ENCODE peak calls at places on chromosomes 4 and X, in ten cellular contexts. One of them, this sample, is unnamed.

GRCh38 chr4:8616831-8617230 is 24.3 kb downstream of the CPZ start:
- DNase-seq in stimulated activated CD4-positive, alpha-beta T cell treated with anti-CD3 and anti-CD28 coated beads, Interleukin-2, amount 100 ng/mL, for 48 hours: no peak
- DNase-seq in endothelial cell: no peak
- DNase-seq in fibroblast of the aortic adventitia: no peak
- DNase-seq in GDM1: no peak
- DNase-seq in HT1080: no peak
- DNase-seq in hypothalamus: no peak
- DNase-seq in NCI-H345: no peak
- DNase-seq in HCT116: no peak
- DNase-seq in anterior cingulate cortex: no peak
- DNase-seq in this sample: no peak

GRCh38 chr4:41077628-41078027 is 136.7 kb downstream of the APBB2 start:
- DNase-seq in hypothalamus: no peak
- DNase-seq in NCI-H345: no peak
- DNase-seq in HT1080: no peak
- DNase-seq in HCT116: no peak
- DNase-seq in stimulated activated CD4-positive, alpha-beta T cell treated with anti-CD3 and anti-CD28 coated beads, Interleukin-2, amount 100 ng/mL, for 48 hours: no peak
- DNase-seq in GDM1: no peak
- DNase-seq in endothelial cell: no peak
- DNase-seq in fibroblast of the aortic adventitia: no peak
- DNase-seq in anterior cingulate cortex: no peak
- DNase-seq in this sample: no peak

GRCh38 chrX:16589211-16589610 is 60.7 kb upstream of the S100G start:
- DNase-seq in endothelial cell: no peak
- DNase-seq in stimulated activated CD4-positive, alpha-beta T cell treated with anti-CD3 and anti-CD28 coated beads, Interleukin-2, amount 100 ng/mL, for 48 hours: no peak
- DNase-seq in fibroblast of the aortic adventitia: peak; percentile 65
- DNase-seq in hypothalamus: no peak
- DNase-seq in GDM1: no peak
- DNase-seq in anterior cingulate cortex: no peak
- DNase-seq in HT1080: peak; percentile 80
- DNase-seq in NCI-H345: no peak
- DNase-seq in HCT116: no peak
- DNase-seq in this sample: no peak

GRCh38 chr4:17911608-17912007 is 100.8 kb downstream of the NCAPG start:
- DNase-seq in endothelial cell: no peak
- DNase-seq in stimulated activated CD4-positive, alpha-beta T cell treated with anti-CD3 and anti-CD28 coated beads, Interleukin-2, amount 100 ng/mL, for 48 hours: no peak
- DNase-seq in anterior cingulate cortex: no peak
- DNase-seq in fibroblast of the aortic adventitia: no peak
- DNase-seq in GDM1: no peak
- DNase-seq in HCT116: no peak
- DNase-seq in hypothalamus: no peak
- DNase-seq in NCI-H345: no peak
- DNase-seq in HT1080: no peak
- DNase-seq in this sample: no peak

GRCh38 chrX:134626434-134626833 is 31.8 kb downstream of the PLAC1 start:
- DNase-seq in endothelial cell: no peak
- DNase-seq in fibroblast of the aortic adventitia: peak; percentile 59
- DNase-seq in HT1080: no peak
- DNase-seq in HCT116: no peak
- DNase-seq in stimulated activated CD4-positive, alpha-beta T cell treated with anti-CD3 and anti-CD28 coated beads, Interleukin-2, amount 100 ng/mL, for 48 hours: no peak
- DNase-seq in hypothalamus: no peak
- DNase-seq in NCI-H345: no peak
- DNase-seq in anterior cingulate cortex: no peak
- DNase-seq in GDM1: no peak
- DNase-seq in this sample: no peak

GRCh38 chr4:78691971-78692814 is 84.0 kb upstream of the BMP2K start:
- DNase-seq in hypothalamus: no peak
- DNase-seq in stimulated activated CD4-positive, alpha-beta T cell treated with anti-CD3 and anti-CD28 coated beads, Interleukin-2, amount 100 ng/mL, for 48 hours: no peak
- DNase-seq in endothelial cell: no peak
- DNase-seq in GDM1: peak; percentile 75
- DNase-seq in HCT116: no peak
- DNase-seq in NCI-H345: no peak
- DNase-seq in anterior cingulate cortex: no peak
- DNase-seq in fibroblast of the aortic adventitia: peak; percentile 16
- DNase-seq in HT1080: no peak
- DNase-seq in this sample: peak; percentile 41

GRCh38 chr4:151048913-151049312 is 33.8 kb upstream of the LRBA start:
- DNase-seq in stimulated activated CD4-positive, alpha-beta T cell treated with anti-CD3 and anti-CD28 coated beads, Interleukin-2, amount 100 ng/mL, for 48 hours: no peak
- DNase-seq in hypothalamus: no peak
- DNase-seq in anterior cingulate cortex: no peak
- DNase-seq in endothelial cell: no peak
- DNase-seq in NCI-H345: no peak
- DNase-seq in HT1080: no peak
- DNase-seq in GDM1: no peak
- DNase-seq in fibroblast of the aortic adventitia: no peak
- DNase-seq in HCT116: no peak
- DNase-seq in this sample: no peak

GRCh38 chr4:8199594-8200301 is 658 bp downstream of the SH3TC1 start:
- DNase-seq in hypothalamus: no peak
- DNase-seq in fibroblast of the aortic adventitia: no peak
- DNase-seq in stimulated activated CD4-positive, alpha-beta T cell treated with anti-CD3 and anti-CD28 coated beads, Interleukin-2, amount 100 ng/mL, for 48 hours: peak; percentile 16
- DNase-seq in endothelial cell: no peak
- DNase-seq in GDM1: no peak
- DNase-seq in anterior cingulate cortex: no peak
- DNase-seq in HT1080: no peak
- DNase-seq in HCT116: no peak
- DNase-seq in NCI-H345: no peak
- DNase-seq in this sample: peak; percentile 57

GRCh38 chr4:87007345-87008181 is 72.8 kb downstream of the AFF1 start:
- DNase-seq in HT1080: peak; percentile 23
- DNase-seq in anterior cingulate cortex: peak; percentile 46
- DNase-seq in hypothalamus: peak; percentile 33
- DNase-seq in endothelial cell: peak; percentile 50
- DNase-seq in HCT116: no peak
- DNase-seq in NCI-H345: peak; percentile 31
- DNase-seq in GDM1: peak; percentile 4
- DNase-seq in fibroblast of the aortic adventitia: peak; percentile 63
- DNase-seq in stimulated activated CD4-positive, alpha-beta T cell treated with anti-CD3 and anti-CD28 coated beads, Interleukin-2, amount 100 ng/mL, for 48 hours: peak; percentile 37
- DNase-seq in this sample: peak; percentile 31

GRCh38 chr4:123892368-123892961 is 495.9 kb downstream of the SPRY1 start:
- DNase-seq in stimulated activated CD4-positive, alpha-beta T cell treated with anti-CD3 and anti-CD28 coated beads, Interleukin-2, amount 100 ng/mL, for 48 hours: no peak
- DNase-seq in endothelial cell: no peak
- DNase-seq in GDM1: no peak
- DNase-seq in hypothalamus: no peak
- DNase-seq in anterior cingulate cortex: no peak
- DNase-seq in HT1080: no peak
- DNase-seq in NCI-H345: no peak
- DNase-seq in HCT116: no peak
- DNase-seq in fibroblast of the aortic adventitia: no peak
- DNase-seq in this sample: no peak

GRCh38 chr4:127624176-127624575 is 8.6 kb upstream of the INTU start:
- DNase-seq in fibroblast of the aortic adventitia: no peak
- DNase-seq in stimulated activated CD4-positive, alpha-beta T cell treated with anti-CD3 and anti-CD28 coated beads, Interleukin-2, amount 100 ng/mL, for 48 hours: no peak
- DNase-seq in HCT116: no peak
- DNase-seq in NCI-H345: peak; percentile 1
- DNase-seq in anterior cingulate cortex: no peak
- DNase-seq in endothelial cell: no peak
- DNase-seq in hypothalamus: no peak
- DNase-seq in HT1080: no peak
- DNase-seq in GDM1: no peak
- DNase-seq in this sample: no peak

GRCh38 chr4:14524236-14524635 is 478.0 kb upstream of the CPEB2 start:
- DNase-seq in fibroblast of the aortic adventitia: no peak
- DNase-seq in GDM1: no peak
- DNase-seq in anterior cingulate cortex: no peak
- DNase-seq in HCT116: no peak
- DNase-seq in stimulated activated CD4-positive, alpha-beta T cell treated with anti-CD3 and anti-CD28 coated beads, Interleukin-2, amount 100 ng/mL, for 48 hours: no peak
- DNase-seq in endothelial cell: no peak
- DNase-seq in hypothalamus: no peak
- DNase-seq in HT1080: no peak
- DNase-seq in NCI-H345: no peak
- DNase-seq in this sample: no peak

GRCh38 chr4:105978684-105979296 is 83.5 kb downstream of the NPNT start:
- DNase-seq in anterior cingulate cortex: no peak
- DNase-seq in GDM1: no peak
- DNase-seq in stimulated activated CD4-positive, alpha-beta T cell treated with anti-CD3 and anti-CD28 coated beads, Interleukin-2, amount 100 ng/mL, for 48 hours: no peak
- DNase-seq in NCI-H345: no peak
- DNase-seq in fibroblast of the aortic adventitia: peak; percentile 94
- DNase-seq in hypothalamus: no peak
- DNase-seq in HCT116: no peak
- DNase-seq in HT1080: peak; percentile 73
- DNase-seq in endothelial cell: no peak
- DNase-seq in this sample: no peak

GRCh38 chrX:78619829-78620228 is 39.3 kb downstream of the RTL3 start:
- DNase-seq in endothelial cell: no peak
- DNase-seq in GDM1: no peak
- DNase-seq in HT1080: peak; percentile 23
- DNase-seq in stimulated activated CD4-positive, alpha-beta T cell treated with anti-CD3 and anti-CD28 coated beads, Interleukin-2, amount 100 ng/mL, for 48 hours: no peak
- DNase-seq in anterior cingulate cortex: no peak
- DNase-seq in hypothalamus: no peak
- DNase-seq in NCI-H345: no peak
- DNase-seq in fibroblast of the aortic adventitia: peak; percentile 61
- DNase-seq in HCT116: no peak
- DNase-seq in this sample: no peak

GRCh38 chrX:132758778-132759177 is 199.7 kb downstream of the HS6ST2 start:
- DNase-seq in GDM1: no peak
- DNase-seq in NCI-H345: no peak
- DNase-seq in hypothalamus: no peak
- DNase-seq in anterior cingulate cortex: no peak
- DNase-seq in endothelial cell: no peak
- DNase-seq in stimulated activated CD4-positive, alpha-beta T cell treated with anti-CD3 and anti-CD28 coated beads, Interleukin-2, amount 100 ng/mL, for 48 hours: no peak
- DNase-seq in fibroblast of the aortic adventitia: no peak
- DNase-seq in HT1080: no peak
- DNase-seq in HCT116: no peak
- DNase-seq in this sample: no peak

GRCh38 chr4:55251352-55251751 is 94.7 kb upstream of the SRD5A3 start:
- DNase-seq in anterior cingulate cortex: no peak
- DNase-seq in NCI-H345: no peak
- DNase-seq in stimulated activated CD4-positive, alpha-beta T cell treated with anti-CD3 and anti-CD28 coated beads, Interleukin-2, amount 100 ng/mL, for 48 hours: no peak
- DNase-seq in GDM1: no peak
- DNase-seq in fibroblast of the aortic adventitia: peak; percentile 65
- DNase-seq in HT1080: no peak
- DNase-seq in hypothalamus: no peak
- DNase-seq in endothelial cell: no peak
- DNase-seq in HCT116: no peak
- DNase-seq in this sample: no peak

GRCh38 chr4:177632481-177632880 is 190.2 kb upstream of the AGA start:
- DNase-seq in stimulated activated CD4-positive, alpha-beta T cell treated with anti-CD3 and anti-CD28 coated beads, Interleukin-2, amount 100 ng/mL, for 48 hours: no peak
- DNase-seq in GDM1: no peak
- DNase-seq in NCI-H345: no peak
- DNase-seq in fibroblast of the aortic adventitia: peak; percentile 0
- DNase-seq in anterior cingulate cortex: no peak
- DNase-seq in HT1080: peak; percentile 41
- DNase-seq in HCT116: no peak
- DNase-seq in endothelial cell: no peak
- DNase-seq in hypothalamus: no peak
- DNase-seq in this sample: no peak

GRCh38 chr4:184384810-184385557 is 89.4 kb downstream of the IRF2 start:
- DNase-seq in NCI-H345: no peak
- DNase-seq in endothelial cell: no peak
- DNase-seq in anterior cingulate cortex: no peak
- DNase-seq in GDM1: no peak
- DNase-seq in fibroblast of the aortic adventitia: no peak
- DNase-seq in stimulated activated CD4-positive, alpha-beta T cell treated with anti-CD3 and anti-CD28 coated beads, Interleukin-2, amount 100 ng/mL, for 48 hours: no peak
- DNase-seq in HCT116: no peak
- DNase-seq in hypothalamus: no peak
- DNase-seq in HT1080: no peak
- DNase-seq in this sample: no peak

GRCh38 chrX:81021478-81021877 is 180.2 kb downstream of the HMGN5 start:
- DNase-seq in NCI-H345: no peak
- DNase-seq in HT1080: no peak
- DNase-seq in anterior cingulate cortex: no peak
- DNase-seq in GDM1: no peak
- DNase-seq in HCT116: no peak
- DNase-seq in stimulated activated CD4-positive, alpha-beta T cell treated with anti-CD3 and anti-CD28 coated beads, Interleukin-2, amount 100 ng/mL, for 48 hours: no peak
- DNase-seq in endothelial cell: no peak
- DNase-seq in fibroblast of the aortic adventitia: no peak
- DNase-seq in hypothalamus: no peak
- DNase-seq in this sample: no peak

GRCh38 chrX:153971632-153972367 is at the start of gene HCFC1:
- DNase-seq in HCT116: peak; percentile 69
- DNase-seq in stimulated activated CD4-positive, alpha-beta T cell treated with anti-CD3 and anti-CD28 coated beads, Interleukin-2, amount 100 ng/mL, for 48 hours: peak; percentile 84
- DNase-seq in anterior cingulate cortex: peak; percentile 96
- DNase-seq in NCI-H345: peak; percentile 92
- DNase-seq in HT1080: peak; percentile 91
- DNase-seq in fibroblast of the aortic adventitia: peak; percentile 89
- DNase-seq in hypothalamus: peak; percentile 80
- DNase-seq in endothelial cell: peak; percentile 77
- DNase-seq in GDM1: peak; percentile 92
- DNase-seq in this sample: peak; percentile 93

GRCh38 chrX:112766774-112767173 is 73.9 kb downstream of the AMOT start:
- DNase-seq in GDM1: no peak
- DNase-seq in anterior cingulate cortex: no peak
- DNase-seq in HCT116: no peak
- DNase-seq in HT1080: no peak
- DNase-seq in hypothalamus: no peak
- DNase-seq in NCI-H345: no peak
- DNase-seq in stimulated activated CD4-positive, alpha-beta T cell treated with anti-CD3 and anti-CD28 coated beads, Interleukin-2, amount 100 ng/mL, for 48 hours: no peak
- DNase-seq in fibroblast of the aortic adventitia: no peak
- DNase-seq in endothelial cell: no peak
- DNase-seq in this sample: no peak

GRCh38 chrX:148741441-148741840 is 241.0 kb downstream of the AFF2 start:
- DNase-seq in NCI-H345: no peak
- DNase-seq in anterior cingulate cortex: no peak
- DNase-seq in stimulated activated CD4-positive, alpha-beta T cell treated with anti-CD3 and anti-CD28 coated beads, Interleukin-2, amount 100 ng/mL, for 48 hours: no peak
- DNase-seq in HCT116: no peak
- DNase-seq in GDM1: no peak
- DNase-seq in HT1080: no peak
- DNase-seq in endothelial cell: peak; percentile 2
- DNase-seq in fibroblast of the aortic adventitia: peak; percentile 25
- DNase-seq in hypothalamus: peak; percentile 6
- DNase-seq in this sample: no peak

GRCh38 chr4:102725229-102725628 is 35.5 kb downstream of the MANBA start:
- DNase-seq in GDM1: no peak
- DNase-seq in fibroblast of the aortic adventitia: no peak
- DNase-seq in NCI-H345: no peak
- DNase-seq in stimulated activated CD4-positive, alpha-beta T cell treated with anti-CD3 and anti-CD28 coated beads, Interleukin-2, amount 100 ng/mL, for 48 hours: no peak
- DNase-seq in endothelial cell: no peak
- DNase-seq in anterior cingulate cortex: no peak
- DNase-seq in HCT116: no peak
- DNase-seq in hypothalamus: no peak
- DNase-seq in HT1080: no peak
- DNase-seq in this sample: no peak

GRCh38 chr4:114599231-114600065 is 841 bp downstream of the UGT8 start:
- DNase-seq in hypothalamus: peak; percentile 11
- DNase-seq in stimulated activated CD4-positive, alpha-beta T cell treated with anti-CD3 and anti-CD28 coated beads, Interleukin-2, amount 100 ng/mL, for 48 hours: no peak
- DNase-seq in endothelial cell: peak; percentile 22
- DNase-seq in anterior cingulate cortex: no peak
- DNase-seq in HT1080: no peak
- DNase-seq in HCT116: peak; percentile 15
- DNase-seq in NCI-H345: peak; percentile 22
- DNase-seq in GDM1: no peak
- DNase-seq in fibroblast of the aortic adventitia: no peak
- DNase-seq in this sample: no peak

GRCh38 chr4:8101213-8101781 is 57.3 kb downstream of the ABLIM2 start:
- DNase-seq in HT1080: peak; percentile 31
- DNase-seq in fibroblast of the aortic adventitia: peak; percentile 7
- DNase-seq in NCI-H345: no peak
- DNase-seq in GDM1: no peak
- DNase-seq in endothelial cell: no peak
- DNase-seq in hypothalamus: no peak
- DNase-seq in HCT116: no peak
- DNase-seq in stimulated activated CD4-positive, alpha-beta T cell treated with anti-CD3 and anti-CD28 coated beads, Interleukin-2, amount 100 ng/mL, for 48 hours: no peak
- DNase-seq in anterior cingulate cortex: no peak
- DNase-seq in this sample: no peak

GRCh38 chrX:7263961-7264360 is 116.0 kb upstream of the PUDP start:
- DNase-seq in hypothalamus: no peak
- DNase-seq in GDM1: no peak
- DNase-seq in HT1080: peak; percentile 24
- DNase-seq in anterior cingulate cortex: no peak
- DNase-seq in stimulated activated CD4-positive, alpha-beta T cell treated with anti-CD3 and anti-CD28 coated beads, Interleukin-2, amount 100 ng/mL, for 48 hours: no peak
- DNase-seq in HCT116: no peak
- DNase-seq in endothelial cell: no peak
- DNase-seq in NCI-H345: no peak
- DNase-seq in fibroblast of the aortic adventitia: no peak
- DNase-seq in this sample: no peak

GRCh38 chr4:55868691-55869090 is 15.2 kb downstream of the EXOC1 start:
- DNase-seq in HCT116: no peak
- DNase-seq in anterior cingulate cortex: no peak
- DNase-seq in endothelial cell: no peak
- DNase-seq in NCI-H345: no peak
- DNase-seq in hypothalamus: no peak
- DNase-seq in GDM1: no peak
- DNase-seq in HT1080: no peak
- DNase-seq in stimulated activated CD4-positive, alpha-beta T cell treated with anti-CD3 and anti-CD28 coated beads, Interleukin-2, amount 100 ng/mL, for 48 hours: no peak
- DNase-seq in fibroblast of the aortic adventitia: no peak
- DNase-seq in this sample: no peak

GRCh38 chr4:98536631-98537030 is 121.8 kb downstream of the TSPAN5 start:
- DNase-seq in HCT116: no peak
- DNase-seq in endothelial cell: no peak
- DNase-seq in GDM1: no peak
- DNase-seq in NCI-H345: no peak
- DNase-seq in anterior cingulate cortex: no peak
- DNase-seq in stimulated activated CD4-positive, alpha-beta T cell treated with anti-CD3 and anti-CD28 coated beads, Interleukin-2, amount 100 ng/mL, for 48 hours: no peak
- DNase-seq in fibroblast of the aortic adventitia: no peak
- DNase-seq in hypothalamus: no peak
- DNase-seq in HT1080: no peak
- DNase-seq in this sample: no peak

This sample was measured in B cell.